ENCODE peak calls at places on chromosomes 2 and 18, in seven cellular contexts. F is breast epithelium, P is stomach, L is heart left ventricle, O is tibial nerve, D is NB4, M is A549. S is an unnamed sample.

GRCh38 chr2:69188174-69188900 is 175.4 kb downstream of the ANTXR1 start:
- DNase-seq in L (peak), M (no peak), F (no peak), D (no peak), O (no peak), P (no peak), S (no peak)

GRCh38 chr2:39733070-39733674 is 45.9 kb downstream of the THUMPD2 start:
- DNase-seq in L (no peak), O (no peak), F (no peak), D (no peak), P (no peak), M (no peak), S (no peak)

GRCh38 chr2:35410431-35411061 is 945.0 kb upstream of the CRIM1 start:
- DNase-seq in L (peak), O (no peak), F (no peak), M (peak), D (peak), P (peak), S (no peak)

GRCh38 chr2:232421189-232421785 is 14.6 kb downstream of the ALPG start:
- DNase-seq in O (no peak), D (no peak), M (no peak), P (no peak), F (peak), L (no peak), S (no peak)

GRCh38 chr2:40653829-40654228 is 201.9 kb upstream of the SLC8A1 start:
- DNase-seq in F (no peak), M (no peak), P (no peak), D (no peak), L (no peak), O (no peak), S (no peak)

GRCh38 chr2:130828461-130828860 is 8.3 kb upstream of the ARHGEF4 start:
- DNase-seq in P (no peak), L (no peak), M (no peak), D (no peak), O (no peak), F (no peak), S (no peak)

GRCh38 chr2:166233244-166233643 is 105.4 kb upstream of the SCN1A start:
- DNase-seq in D (no peak), P (no peak), M (no peak), L (no peak), F (no peak), O (no peak), S (no peak)

GRCh38 chr18:12911025-12911927 is 27.2 kb upstream of the PTPN2 start:
- DNase-seq in F (no peak), O (no peak), M (no peak), L (peak), D (no peak), P (no peak), S (no peak)

GRCh38 chr2:43024515-43024962 is 201.9 kb downstream of the ZFP36L2 start:
- DNase-seq in L (peak), P (peak), D (peak), F (no peak), M (peak), O (peak), S (no peak)

GRCh38 chr2:200750323-200750910 is 61.3 kb upstream of the BZW1 start:
- DNase-seq in D (no peak), P (no peak), M (no peak), O (no peak), L (no peak), F (no peak), S (no peak)

GRCh38 chr2:217835931-217836881 is 166.6 kb downstream of the TNS1 start:
- DNase-seq in D (no peak), P (no peak), M (no peak), L (peak), O (peak), F (no peak), S (no peak)

GRCh38 chr18:37393945-37394609 is 171.5 kb downstream of the CELF4 start:
- DNase-seq in L (peak), M (peak), O (peak), F (no peak), P (peak), D (no peak), S (no peak)

GRCh38 chr2:27729614-27730013 is 41.9 kb upstream of the MRPL33 start:
- DNase-seq in O (no peak), L (no peak), P (no peak), M (no peak), D (no peak), F (no peak), S (no peak)

GRCh38 chr2:100137318-100137717 is 5.1 kb downstream of the AFF3 start:
- DNase-seq in M (no peak), F (no peak), D (no peak), O (no peak), L (no peak), P (no peak), S (no peak)
- TF ChIP-seq POLR2A in M (no peak), F (no peak), D (no peak), O (no peak), L (no peak), P (no peak), S (no peak)

GRCh38 chr18:5630057-5630765 is 86.4 kb upstream of the EPB41L3 start:
- DNase-seq in D (no peak), P (peak), O (peak), F (peak), L (peak), M (peak), S (no peak)
- TF ChIP-seq POLR2A in D (no peak), P (no peak), O (peak), F (no peak), L (peak), M (no peak), S (peak)

GRCh38 chr18:79394438-79395307 is 1.1 kb upstream of the NFATC1 start:
- DNase-seq in D (no peak), L (peak), F (no peak), O (peak), M (no peak), P (no peak), S (no peak)

GRCh38 chr18:79393181-79393598 is 2.5 kb upstream of the NFATC1 start:
- DNase-seq in D (no peak), L (no peak), F (no peak), O (peak), M (no peak), P (no peak), S (no peak)

GRCh38 chr18:79392226-79392625 is 3.5 kb upstream of the NFATC1 start:
- DNase-seq in F (no peak), P (no peak), O (peak), M (no peak), D (no peak), L (no peak), S (no peak)

GRCh38 chr18:79395308-79395640 is 456 bp upstream of the NFATC1 start:
- DNase-seq in D (no peak), P (no peak), O (no peak), M (no peak), L (no peak), F (no peak), S (no peak)

DNA sequence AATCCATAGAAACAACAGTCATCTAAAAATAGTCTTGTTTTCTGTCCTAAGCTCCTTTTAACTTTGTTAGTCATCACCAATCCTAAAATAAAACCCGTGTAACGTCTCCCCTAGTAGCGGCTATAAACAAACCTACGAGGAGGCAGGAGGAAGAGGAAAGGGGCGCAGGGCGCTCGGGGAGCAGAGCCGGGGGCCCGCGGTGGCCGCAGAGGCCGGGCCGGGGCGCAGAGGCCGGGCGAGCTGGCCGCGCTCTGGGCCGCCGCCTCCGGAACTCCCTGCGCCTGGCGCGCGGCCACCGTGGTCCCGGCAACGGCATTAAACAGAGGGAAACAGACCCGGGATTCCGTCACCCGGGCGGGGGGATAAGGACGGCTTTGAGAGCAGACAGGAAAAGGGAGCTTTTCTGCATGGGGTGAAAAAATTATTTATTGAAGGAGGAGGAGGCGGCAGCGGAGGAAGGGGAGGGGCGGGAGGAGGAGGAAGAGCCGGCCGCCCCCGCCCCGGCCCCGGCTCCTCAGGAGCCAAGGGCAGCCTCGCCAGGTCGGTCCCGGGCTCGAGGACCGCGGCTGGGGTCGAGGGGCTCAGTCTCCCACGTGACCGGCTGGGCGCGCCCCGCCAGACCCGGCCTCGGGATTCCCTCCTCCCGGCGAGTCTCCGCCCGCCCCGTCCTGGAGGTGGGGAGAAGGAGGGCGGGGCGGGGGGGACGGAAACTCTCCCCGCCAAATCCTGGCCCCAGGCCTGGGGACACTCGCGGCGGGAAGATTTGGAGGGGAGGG is 1.9 kb upstream of the NFATC1 start:
- DNase-seq in M (peak), D (peak), P (peak), F (peak), O (peak), L (peak), S (no peak)
- TF ChIP-seq POLR2A in M (no peak), D (no peak), P (no peak), F (no peak), O (peak), L (peak), S (peak)

GRCh38 chr18:48563027-48563426 is 24.2 kb downstream of the CTIF start:
- DNase-seq in M (peak), L (no peak), P (no peak), D (peak), F (no peak), O (no peak), S (no peak)

GRCh38 chr18:48565105-48565504 is 26.3 kb downstream of the CTIF start:
- DNase-seq in L (peak), D (no peak), F (no peak), M (no peak), O (no peak), P (no peak), S (no peak)

GRCh38 chr18:48562075-48562474 is 23.2 kb downstream of the CTIF start:
- DNase-seq in D (no peak), F (no peak), L (no peak), M (no peak), P (no peak), O (no peak), S (no peak)

GRCh38 chr18:48566588-48566987 is 27.8 kb downstream of the CTIF start:
- DNase-seq in D (peak), P (no peak), O (no peak), F (no peak), L (no peak), M (no peak), S (no peak)

GRCh38 chr18:48564139-48564538 is 25.3 kb downstream of the CTIF start:
- DNase-seq in O (no peak), P (no peak), M (no peak), L (no peak), F (no peak), D (no peak), S (no peak)
- TF ChIP-seq POLR2A in O (no peak), P (no peak), M (no peak), L (no peak), F (no peak), D (no peak), S (no peak)

GRCh38 chr2:237859533-237860272 is at the start of gene RAMP1:
- DNase-seq in M (no peak), F (no peak), O (no peak), D (no peak), L (peak), P (no peak), S (no peak)
- TF ChIP-seq POLR2A in M (no peak), F (no peak), O (peak), D (no peak), L (no peak), P (no peak), S (no peak)

DNA sequence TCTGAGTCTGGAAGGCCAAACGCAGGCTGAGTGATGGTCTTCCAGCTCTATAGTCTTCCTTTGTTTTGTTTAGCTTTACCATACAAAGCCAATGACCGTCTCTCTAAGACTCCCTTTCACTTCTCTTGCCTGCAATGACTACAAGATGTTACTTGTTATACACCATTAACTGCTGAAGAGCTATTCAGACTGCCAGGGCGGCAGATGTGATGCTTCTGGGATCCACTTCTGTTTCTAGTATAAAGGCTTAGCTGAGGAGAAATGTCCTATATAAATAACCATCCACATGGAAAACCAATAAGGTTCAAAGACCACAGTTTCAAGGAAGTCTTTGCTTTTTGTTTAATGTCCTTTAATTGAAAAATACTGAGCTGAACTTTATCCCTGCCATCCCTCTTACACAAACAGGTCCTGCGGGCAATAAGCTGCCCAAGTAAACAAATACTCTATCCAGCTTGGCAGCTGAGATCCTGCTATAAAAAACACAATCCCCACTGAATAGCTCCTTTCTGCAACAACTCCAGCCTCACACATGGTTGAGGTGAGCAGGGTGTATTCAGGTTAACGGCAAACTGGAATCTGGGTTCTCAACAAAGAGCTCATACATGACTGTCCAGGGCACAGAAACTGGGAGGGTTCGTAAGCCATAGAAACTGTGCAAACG is 124.6 kb downstream of the VIT start:
- DNase-seq in O (no peak), M (no peak), P (no peak), L (no peak), F (no peak), D (no peak), S (no peak)
- TF ChIP-seq POLR2A in O (no peak), M (no peak), P (no peak), L (no peak), F (no peak), D (no peak), S (no peak)

GRCh38 chr2:236887953-236888765 is 197.5 kb upstream of the COPS8 start:
- DNase-seq in P (no peak), D (no peak), F (no peak), O (no peak), L (no peak), M (no peak), S (no peak)
- TF ChIP-seq POLR2A in P (no peak), D (no peak), F (no peak), O (no peak), L (no peak), M (no peak), S (no peak)

DNA sequence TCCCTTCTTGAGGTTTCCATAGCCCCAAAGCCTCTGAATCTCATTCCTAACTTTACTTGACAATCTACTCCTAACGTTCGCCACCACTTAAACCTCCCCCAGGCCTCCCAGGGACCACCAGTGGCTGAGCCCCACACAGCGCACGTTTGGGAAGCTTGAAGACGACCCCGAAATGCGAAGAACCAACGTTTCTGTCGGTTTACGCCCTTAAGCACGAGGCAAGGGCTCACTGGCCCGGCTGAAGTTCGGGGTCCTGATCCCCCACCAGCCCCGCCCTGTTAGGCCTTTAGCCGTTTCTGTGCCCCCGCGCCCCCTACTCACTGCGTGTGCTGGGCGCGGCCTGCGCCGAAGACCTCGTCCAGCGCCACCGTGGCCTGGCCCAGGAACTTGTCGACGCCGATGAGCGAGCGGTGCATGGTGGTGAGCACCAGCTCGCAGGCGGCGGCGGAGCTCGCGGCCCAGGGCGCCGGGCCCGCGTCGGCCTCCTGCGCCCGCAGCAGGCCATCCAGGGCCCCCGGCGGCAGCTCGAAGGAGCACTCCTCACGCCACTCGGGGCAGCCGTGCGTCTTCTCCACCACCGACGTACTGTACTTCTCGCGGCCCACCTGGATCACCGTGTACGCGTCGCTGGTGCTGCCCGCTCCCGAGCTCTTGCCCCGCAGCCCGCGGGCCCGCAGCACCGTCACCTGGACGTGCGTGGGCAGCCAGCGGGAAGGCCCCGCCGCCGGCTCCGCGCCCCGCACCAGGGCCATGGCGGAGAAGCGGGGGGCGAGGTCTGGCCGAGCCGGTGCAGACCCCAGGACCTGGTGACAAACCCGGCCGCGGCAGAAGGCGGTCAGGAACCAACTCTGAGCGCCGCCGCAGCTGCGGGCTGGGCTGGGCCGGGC is 479 bp downstream of the RAB11FIP5 start:
- DNase-seq in P (peak), M (no peak), D (peak), F (no peak), L (peak), O (no peak), S (no peak)
- TF ChIP-seq POLR2A in P (no peak), M (no peak), D (no peak), F (no peak), L (peak), O (peak), S (peak)

S was measured in esophagus squamous epithelium.